ENCODE peak calls at places on chromosomes 1 and 21, in seven cellular contexts. One of them, this sample, is unnamed.

GRCh38 chr1:159168043-159168442 is 3.4 kb upstream of the CADM3 start:
- DNase-seq in IMR-90: no peak
- DNase-seq in stomach: no peak
- DNase-seq in fibroblast of pulmonary artery: no peak
- DNase-seq in BE2C: no peak
- DNase-seq in ovary: no peak
- DNase-seq in tibial nerve: no peak
- DNase-seq in this sample: no peak

GRCh38 chr1:209983953-209984352 is 45.9 kb downstream of the SYT14 start:
- DNase-seq in stomach: no peak
- DNase-seq in ovary: no peak
- DNase-seq in fibroblast of pulmonary artery: no peak
- DNase-seq in BE2C: no peak
- DNase-seq in tibial nerve: no peak
- DNase-seq in IMR-90: no peak
- DNase-seq in this sample: no peak

GRCh38 chr1:222331340-222331739 is 216.6 kb downstream of the HHIPL2 start:
- DNase-seq in fibroblast of pulmonary artery: peak
- DNase-seq in tibial nerve: no peak
- DNase-seq in ovary: no peak
- DNase-seq in stomach: no peak
- DNase-seq in BE2C: no peak
- DNase-seq in IMR-90: peak
- DNase-seq in this sample: peak

GRCh38 chr1:1124508-1124785 is 8.6 kb upstream of the C1orf159 start:
- DNase-seq in stomach: no peak
- DNase-seq in IMR-90: no peak
- DNase-seq in fibroblast of pulmonary artery: no peak
- DNase-seq in BE2C: no peak
- DNase-seq in ovary: no peak
- DNase-seq in tibial nerve: no peak
- DNase-seq in this sample: no peak

GRCh38 chr1:20640183-20640597 is 6.9 kb downstream of the PINK1 start:
- DNase-seq in ovary: no peak
- DNase-seq in tibial nerve: peak
- DNase-seq in stomach: peak
- DNase-seq in IMR-90: peak
- DNase-seq in fibroblast of pulmonary artery: peak
- DNase-seq in BE2C: peak
- DNase-seq in this sample: peak

GRCh38 chr1:26391450-26391849 is 18.9 kb upstream of the ZNF683 start:
- DNase-seq in ovary: no peak
- DNase-seq in BE2C: no peak
- DNase-seq in IMR-90: peak
- DNase-seq in stomach: no peak
- DNase-seq in fibroblast of pulmonary artery: peak
- DNase-seq in tibial nerve: no peak
- DNase-seq in this sample: peak

GRCh38 chr1:37622131-37622530 is 12.6 kb downstream of the RSPO1 start:
- DNase-seq in IMR-90: no peak
- DNase-seq in BE2C: no peak
- DNase-seq in tibial nerve: no peak
- DNase-seq in fibroblast of pulmonary artery: no peak
- DNase-seq in ovary: no peak
- DNase-seq in stomach: no peak
- DNase-seq in this sample: no peak

GRCh38 chr21:45421846-45422775 is 17.1 kb downstream of the COL18A1 start:
- DNase-seq in ovary: peak
- DNase-seq in stomach: no peak
- DNase-seq in BE2C: no peak
- DNase-seq in IMR-90: no peak
- DNase-seq in tibial nerve: no peak
- DNase-seq in fibroblast of pulmonary artery: no peak
- DNase-seq in this sample: no peak

GRCh38 chr1:165828581-165829329 is 1.3 kb downstream of the UCK2 start:
- DNase-seq in fibroblast of pulmonary artery: peak
- DNase-seq in BE2C: peak
- DNase-seq in ovary: peak
- DNase-seq in IMR-90: peak
- DNase-seq in tibial nerve: no peak
- DNase-seq in stomach: peak
- DNase-seq in this sample: peak

GRCh38 chr1:67468066-67468718 is 38.0 kb upstream of the SERBP1 start:
- DNase-seq in BE2C: no peak
- DNase-seq in ovary: no peak
- DNase-seq in tibial nerve: no peak
- DNase-seq in stomach: no peak
- DNase-seq in IMR-90: no peak
- DNase-seq in fibroblast of pulmonary artery: peak
- DNase-seq in this sample: no peak

GRCh38 chr1:116316373-116316772 is 56.7 kb upstream of the ATP1A1 start:
- DNase-seq in fibroblast of pulmonary artery: no peak
- DNase-seq in IMR-90: no peak
- DNase-seq in BE2C: no peak
- DNase-seq in ovary: no peak
- DNase-seq in stomach: no peak
- DNase-seq in tibial nerve: no peak
- DNase-seq in this sample: no peak

GRCh38 chr1:62746086-62746808 is 37.7 kb upstream of the ATG4C start:
- DNase-seq in stomach: no peak
- DNase-seq in IMR-90: peak
- DNase-seq in fibroblast of pulmonary artery: peak
- DNase-seq in ovary: no peak
- DNase-seq in tibial nerve: no peak
- DNase-seq in BE2C: no peak
- DNase-seq in this sample: peak

GRCh38 chr1:206557636-206558473 is 50.5 kb downstream of the RASSF5 start:
- DNase-seq in fibroblast of pulmonary artery: no peak
- DNase-seq in BE2C: no peak
- DNase-seq in stomach: peak
- DNase-seq in tibial nerve: no peak
- DNase-seq in ovary: no peak
- DNase-seq in IMR-90: no peak
- DNase-seq in this sample: no peak

DNA sequence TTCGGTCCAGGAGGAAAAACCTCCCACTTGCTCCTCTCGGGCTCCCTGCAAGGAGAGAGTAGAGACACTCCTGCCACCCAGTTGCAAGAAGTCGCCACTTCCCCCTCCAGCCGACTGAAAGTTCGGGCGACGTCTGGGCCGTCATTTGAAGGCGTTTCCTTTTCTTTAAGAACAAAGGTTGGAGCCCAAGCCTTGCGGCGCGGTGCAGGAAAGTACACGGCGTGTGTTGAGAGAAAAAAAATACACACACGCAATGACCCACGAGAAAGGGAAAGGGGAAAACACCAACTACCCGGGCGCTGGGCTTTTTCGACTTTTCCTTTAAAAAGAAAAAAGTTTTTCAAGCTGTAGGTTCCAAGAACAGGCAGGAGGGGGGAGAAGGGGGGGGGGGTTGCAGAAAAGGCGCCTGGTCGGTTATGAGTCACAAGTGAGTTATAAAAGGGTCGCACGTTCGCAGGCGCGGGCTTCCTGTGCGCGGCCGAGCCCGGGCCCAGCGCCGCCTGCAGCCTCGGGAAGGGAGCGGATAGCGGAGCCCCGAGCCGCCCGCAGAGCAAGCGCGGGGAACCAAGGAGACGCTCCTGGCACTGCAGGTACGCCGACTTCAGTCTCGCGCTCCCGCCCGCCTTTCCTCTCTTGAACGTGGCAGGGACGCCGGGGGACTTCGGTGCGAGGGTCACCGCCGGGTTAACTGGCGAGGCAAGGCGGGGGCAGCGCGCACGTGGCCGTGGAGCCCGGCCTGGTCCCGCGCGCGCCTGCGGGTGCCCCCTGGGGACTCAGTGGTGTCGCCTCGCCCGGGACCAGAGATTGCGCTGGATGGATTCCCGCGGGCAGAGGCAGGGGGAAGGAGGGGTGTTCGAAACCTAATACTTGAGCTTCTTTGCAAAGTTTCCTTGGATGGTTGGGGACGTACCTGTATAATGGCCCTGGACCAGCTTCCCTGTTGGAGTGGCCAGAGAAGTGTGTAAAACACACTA is 45.3 kb downstream of the MRPL39 start:
- DNase-seq in stomach: peak
- DNase-seq in tibial nerve: peak
- DNase-seq in BE2C: peak
- DNase-seq in fibroblast of pulmonary artery: peak
- DNase-seq in ovary: peak
- DNase-seq in IMR-90: peak
- DNase-seq in this sample: peak
- H3K4me3 ChIP-seq in stomach: peak
- H3K4me3 ChIP-seq in tibial nerve: peak
- H3K4me3 ChIP-seq in BE2C: peak
- H3K4me3 ChIP-seq in fibroblast of pulmonary artery: peak
- H3K4me3 ChIP-seq in ovary: peak
- H3K4me3 ChIP-seq in IMR-90: peak
- H3K4me3 ChIP-seq in this sample: peak

GRCh38 chr21:41180752-41181151 is 12.8 kb downstream of the BACE2 start:
- DNase-seq in fibroblast of pulmonary artery: no peak
- DNase-seq in stomach: no peak
- DNase-seq in IMR-90: no peak
- DNase-seq in tibial nerve: no peak
- DNase-seq in BE2C: no peak
- DNase-seq in ovary: no peak
- DNase-seq in this sample: no peak

GRCh38 chr21:41171210-41171609 is 3.2 kb downstream of the BACE2 start:
- DNase-seq in BE2C: no peak
- DNase-seq in stomach: peak
- DNase-seq in ovary: no peak
- DNase-seq in tibial nerve: peak
- DNase-seq in fibroblast of pulmonary artery: peak
- DNase-seq in IMR-90: no peak
- DNase-seq in this sample: no peak

GRCh38 chr21:41169701-41170100 is 1.7 kb downstream of the BACE2 start:
- DNase-seq in ovary: no peak
- DNase-seq in tibial nerve: no peak
- DNase-seq in fibroblast of pulmonary artery: no peak
- DNase-seq in IMR-90: no peak
- DNase-seq in BE2C: no peak
- DNase-seq in stomach: no peak
- DNase-seq in this sample: peak

GRCh38 chr21:41170442-41170841 is 2.5 kb downstream of the BACE2 start:
- DNase-seq in tibial nerve: peak
- DNase-seq in ovary: no peak
- DNase-seq in fibroblast of pulmonary artery: peak
- DNase-seq in BE2C: no peak
- DNase-seq in IMR-90: peak
- DNase-seq in stomach: peak
- DNase-seq in this sample: peak

DNA sequence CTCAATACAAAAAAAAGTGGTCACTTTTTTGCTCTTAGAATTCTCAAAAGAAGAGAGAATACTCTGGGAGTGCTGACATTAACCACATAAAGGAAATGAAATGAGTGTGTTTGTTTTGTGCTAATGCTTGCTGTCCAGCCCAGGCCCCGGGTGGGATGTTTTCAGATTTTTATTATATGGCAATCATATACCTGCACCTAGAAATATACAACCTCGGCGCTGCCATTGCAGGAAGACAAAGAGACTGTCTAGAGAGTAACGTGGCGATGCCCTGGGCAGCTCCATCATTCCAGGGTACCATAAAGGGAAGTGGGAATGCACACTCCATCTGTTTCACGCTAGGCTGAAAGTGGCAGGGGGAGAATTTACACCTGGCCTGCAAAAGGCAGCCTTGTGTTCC is 7.1 kb downstream of the BACE2 start:
- DNase-seq in BE2C: no peak
- DNase-seq in fibroblast of pulmonary artery: no peak
- DNase-seq in IMR-90: no peak
- DNase-seq in tibial nerve: no peak
- DNase-seq in ovary: no peak
- DNase-seq in stomach: no peak
- DNase-seq in this sample: no peak
- TF ChIP-seq CTCF in BE2C: no peak
- TF ChIP-seq CTCF in fibroblast of pulmonary artery: no peak
- TF ChIP-seq CTCF in IMR-90: no peak
- TF ChIP-seq CTCF in tibial nerve: no peak
- TF ChIP-seq CTCF in ovary: no peak
- TF ChIP-seq CTCF in stomach: no peak
- TF ChIP-seq CTCF in this sample: no peak

DNA sequence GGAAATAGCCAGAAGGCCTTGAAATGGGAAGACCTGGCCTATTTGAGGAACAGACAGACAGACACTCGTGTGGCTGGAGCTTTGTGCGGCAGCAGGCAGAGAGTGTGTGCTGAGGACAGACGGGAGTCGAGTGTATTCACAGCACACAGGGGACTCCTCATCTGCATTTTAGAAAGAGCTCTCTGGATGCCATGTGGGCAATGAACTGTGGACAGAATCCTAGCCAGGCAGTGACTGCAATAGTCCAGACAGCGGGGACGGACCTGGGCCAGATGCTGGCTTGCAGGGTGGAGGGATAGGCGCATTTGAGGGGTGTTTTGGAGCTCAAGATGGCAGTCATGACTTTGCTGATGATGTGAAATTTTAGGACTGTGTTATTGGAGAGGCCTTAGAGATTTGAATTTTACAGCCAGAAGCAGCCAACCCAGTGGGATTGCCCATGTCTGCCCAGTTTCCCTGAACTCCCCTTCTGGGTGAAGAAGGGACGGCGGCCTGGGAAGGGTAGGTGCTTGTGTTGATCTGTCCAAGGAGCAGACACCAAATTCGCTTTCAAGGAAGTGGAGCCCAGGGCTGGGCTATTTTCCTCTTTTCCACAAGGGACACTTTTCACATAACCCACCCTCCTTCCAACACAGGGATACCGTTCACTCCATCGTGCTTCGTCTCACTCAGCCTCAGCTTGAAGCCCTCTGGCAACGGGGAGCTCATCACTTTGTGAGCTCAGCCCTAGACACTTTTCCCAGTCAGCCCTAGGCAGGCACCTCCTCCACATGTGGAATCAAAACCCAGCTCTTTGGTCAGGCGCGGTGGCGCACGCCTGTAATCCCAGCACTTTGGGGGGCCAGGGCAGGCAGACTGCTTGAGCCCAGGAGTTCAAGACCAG is 43.8 kb downstream of the CHAF1B start:
- DNase-seq in ovary: no peak
- DNase-seq in fibroblast of pulmonary artery: no peak
- DNase-seq in IMR-90: no peak
- DNase-seq in BE2C: no peak
- DNase-seq in tibial nerve: no peak
- DNase-seq in stomach: no peak
- DNase-seq in this sample: peak
- H3K4me3 ChIP-seq in ovary: no peak
- H3K4me3 ChIP-seq in fibroblast of pulmonary artery: no peak
- H3K4me3 ChIP-seq in IMR-90: no peak
- H3K4me3 ChIP-seq in BE2C: no peak
- H3K4me3 ChIP-seq in tibial nerve: no peak
- H3K4me3 ChIP-seq in stomach: no peak
- H3K4me3 ChIP-seq in this sample: no peak

DNA sequence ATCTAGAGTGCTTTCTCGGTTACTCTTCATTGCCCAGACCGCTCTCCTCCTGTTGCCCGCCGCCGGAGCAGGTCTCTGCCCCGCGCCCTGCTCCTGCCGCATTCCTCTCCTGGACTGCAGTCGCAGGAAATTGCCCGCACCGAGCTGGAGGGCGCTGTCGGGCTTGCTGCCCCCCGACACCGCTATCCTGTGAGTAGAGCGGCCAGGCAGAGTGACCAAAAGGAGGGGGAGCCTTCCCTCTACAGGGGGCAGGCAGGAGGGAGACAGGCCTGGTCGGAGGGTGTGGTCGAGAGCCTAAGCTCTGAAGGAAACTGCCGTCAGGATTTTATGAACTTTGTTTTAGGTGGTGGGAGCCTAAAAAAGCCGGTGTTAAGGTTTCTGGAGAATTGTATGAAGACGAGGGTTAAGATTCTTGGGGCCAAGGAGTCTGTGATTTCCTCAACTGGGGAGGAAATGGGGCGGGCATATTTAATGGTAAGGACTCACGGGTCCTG is 506 bp downstream of the LRIG2 start:
- DNase-seq in stomach: peak
- DNase-seq in fibroblast of pulmonary artery: peak
- DNase-seq in IMR-90: peak
- DNase-seq in ovary: peak
- DNase-seq in tibial nerve: no peak
- DNase-seq in BE2C: no peak
- DNase-seq in this sample: peak
- TF ChIP-seq CTCF in stomach: peak
- TF ChIP-seq CTCF in fibroblast of pulmonary artery: peak
- TF ChIP-seq CTCF in IMR-90: peak
- TF ChIP-seq CTCF in ovary: peak
- TF ChIP-seq CTCF in tibial nerve: no peak
- TF ChIP-seq CTCF in BE2C: peak
- TF ChIP-seq CTCF in this sample: peak